ENCODE peak calls at places on chromosomes 16 and 17, in seven cellular contexts. J, T, D, Y, I, B and N are unnamed samples.

GRCh38 chr16:49452108-49452507 is 78.5 kb downstream of the C16orf78 start:
- DNase-seq in D (no peak), B (peak), J (no peak), Y (no peak), I (no peak), T (no peak), N (no peak)

GRCh38 chr17:42132941-42133340 is 10.3 kb downstream of the HSPB9 start:
- DNase-seq in D (no peak), B (no peak), Y (no peak), T (no peak), J (peak), I (peak), N (peak)

GRCh38 chr17:29169806-29170591 is 10.2 kb downstream of the MYO18A start:
- DNase-seq in I (no peak), Y (peak), B (no peak), T (no peak), D (no peak), J (no peak), N (no peak)

GRCh38 chr16:58346831-58347371 is 45.4 kb upstream of the GINS3 start:
- DNase-seq in T (no peak), Y (no peak), B (no peak), D (no peak), I (no peak), J (no peak), N (no peak)

GRCh38 chr17:6067060-6067459 is 3.1 kb upstream of the WSCD1 start:
- DNase-seq in J (no peak), D (no peak), T (no peak), B (peak), I (no peak), Y (no peak), N (no peak)

GRCh38 chr17:59425085-59425901 is 93.8 kb downstream of the YPEL2 start:
- DNase-seq in B (no peak), T (no peak), I (peak), D (peak), J (peak), Y (no peak), N (no peak)

GRCh38 chr17:50564916-50565315 is 4.4 kb downstream of the CACNA1G start:
- DNase-seq in T (no peak), D (peak), J (peak), Y (no peak), I (peak), B (no peak), N (no peak)

GRCh38 chr17:67751101-67752074 is 33.7 kb downstream of the NOL11 start:
- DNase-seq in D (no peak), T (no peak), Y (no peak), B (no peak), I (no peak), J (no peak), N (peak)

GRCh38 chr16:52068447-52069074 is 478.4 kb downstream of the TOX3 start:
- DNase-seq in D (no peak), I (no peak), Y (no peak), T (no peak), B (no peak), J (peak), N (peak)

GRCh38 chr17:80919331-80920284 is 72.0 kb upstream of the CHMP6 start:
- DNase-seq in Y (no peak), T (no peak), B (peak), I (peak), D (peak), J (no peak), N (no peak)

GRCh38 chr17:5241861-5242671 is 7.4 kb upstream of the SCIMP start:
- DNase-seq in B (peak), T (no peak), D (no peak), Y (no peak), I (peak), J (peak), N (no peak)

GRCh38 chr16:77353587-77354263 is 81.1 kb downstream of the ADAMTS18 start:
- DNase-seq in J (no peak), B (no peak), I (no peak), D (no peak), T (no peak), Y (no peak), N (no peak)

GRCh38 chr17:73198930-73199260 is 6.0 kb downstream of the COG1 start:
- DNase-seq in I (no peak), Y (no peak), B (no peak), D (no peak), J (no peak), T (no peak), N (no peak)

GRCh38 chr16:56262148-56262878 is 71.0 kb downstream of the GNAO1 start:
- DNase-seq in B (peak), T (no peak), Y (peak), I (no peak), D (no peak), J (peak), N (no peak)

GRCh38 chr17:18925187-18925586 is 26.8 kb upstream of the SLC5A10 start:
- DNase-seq in Y (no peak), I (no peak), T (no peak), B (no peak), D (no peak), J (no peak), N (no peak)

GRCh38 chr16:70803354-70803753 is 2.4 kb upstream of the VAC14 start:
- DNase-seq in Y (no peak), T (no peak), J (no peak), I (no peak), B (no peak), D (no peak), N (no peak)

GRCh38 chr17:29514792-29515191 is 52.0 kb downstream of the ABHD15 start:
- DNase-seq in I (no peak), B (no peak), Y (no peak), T (no peak), D (no peak), J (no peak), N (no peak)

GRCh38 chr16:28589069-28589468 is 7.8 kb downstream of the SULT1A2 start:
- DNase-seq in T (no peak), J (no peak), Y (no peak), D (no peak), I (no peak), B (no peak), N (no peak)

GRCh38 chr17:76072149-76072858 is at the start of gene SRP68:
- DNase-seq in T (peak), D (peak), Y (peak), B (peak), J (peak), I (peak), N (peak)
- TF ChIP-seq POLR2A in T (peak), D (peak), Y (peak), B (no peak), J (peak), I (peak), N (peak)

GRCh38 chr17:66634193-66634592 is 200.7 kb upstream of the CACNG5 start:
- DNase-seq in Y (no peak), B (no peak), D (no peak), T (no peak), I (no peak), J (no peak), N (no peak)

GRCh38 chr17:66630828-66631472 is 204.0 kb upstream of the CACNG5 start:
- DNase-seq in B (no peak), I (no peak), Y (no peak), D (no peak), T (no peak), J (no peak), N (no peak)

GRCh38 chr17:66633322-66633965 is 201.5 kb upstream of the CACNG5 start:
- DNase-seq in B (no peak), D (no peak), I (no peak), T (no peak), J (no peak), Y (no peak), N (no peak)

GRCh38 chr17:66630379-66630778 is 204.5 kb upstream of the CACNG5 start:
- DNase-seq in I (no peak), T (no peak), B (no peak), J (no peak), Y (no peak), D (no peak), N (no peak)

DNA sequence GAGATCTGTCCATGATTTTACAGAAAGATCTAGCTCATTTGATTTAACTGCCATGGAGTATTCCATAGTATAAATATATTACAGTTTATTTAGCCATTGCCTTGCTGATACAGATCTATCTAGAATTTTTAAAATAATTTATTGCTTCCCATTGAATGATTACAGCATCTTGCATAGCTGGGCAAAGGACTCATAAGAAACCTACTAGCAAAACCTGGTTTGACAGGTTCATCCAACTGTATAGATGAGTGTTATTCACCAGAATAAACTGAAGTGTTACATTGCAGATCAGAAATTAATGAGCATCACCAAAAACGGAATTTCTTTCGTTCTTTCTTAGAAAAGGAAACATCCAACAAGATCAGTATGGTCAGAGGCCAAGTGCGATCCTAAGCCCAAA is 202.2 kb upstream of the CACNG5 start:
- DNase-seq in Y (no peak), B (no peak), I (no peak), D (no peak), J (no peak), T (no peak), N (no peak)
- H3K27ac ChIP-seq in Y (no peak), B (no peak), I (no peak), D (no peak), J (no peak), T (no peak), N (no peak)

GRCh38 chr16:31193874-31194273 is 8.7 kb downstream of the PYCARD start:
- DNase-seq in B (no peak), J (no peak), T (no peak), D (no peak), I (no peak), Y (no peak), N (no peak)

GRCh38 chr16:31194898-31195297 is 7.7 kb downstream of the PYCARD start:
- DNase-seq in T (no peak), I (no peak), Y (no peak), D (no peak), J (no peak), B (peak), N (no peak)

GRCh38 chr16:31199430-31200041 is 3.0 kb downstream of the PYCARD start:
- DNase-seq in T (no peak), J (no peak), D (no peak), I (no peak), Y (no peak), B (peak), N (no peak)

GRCh38 chr16:31198207-31198882 is 4.2 kb downstream of the PYCARD start:
- DNase-seq in J (no peak), I (no peak), T (no peak), Y (no peak), B (peak), D (no peak), N (no peak)

GRCh38 chr16:31196324-31197088 is 6.1 kb downstream of the PYCARD start:
- DNase-seq in B (peak), I (no peak), J (no peak), Y (no peak), D (no peak), T (no peak), N (no peak)
- TF ChIP-seq POLR2A in B (no peak), I (no peak), J (no peak), Y (peak), D (no peak), T (no peak), N (no peak)

DNA sequence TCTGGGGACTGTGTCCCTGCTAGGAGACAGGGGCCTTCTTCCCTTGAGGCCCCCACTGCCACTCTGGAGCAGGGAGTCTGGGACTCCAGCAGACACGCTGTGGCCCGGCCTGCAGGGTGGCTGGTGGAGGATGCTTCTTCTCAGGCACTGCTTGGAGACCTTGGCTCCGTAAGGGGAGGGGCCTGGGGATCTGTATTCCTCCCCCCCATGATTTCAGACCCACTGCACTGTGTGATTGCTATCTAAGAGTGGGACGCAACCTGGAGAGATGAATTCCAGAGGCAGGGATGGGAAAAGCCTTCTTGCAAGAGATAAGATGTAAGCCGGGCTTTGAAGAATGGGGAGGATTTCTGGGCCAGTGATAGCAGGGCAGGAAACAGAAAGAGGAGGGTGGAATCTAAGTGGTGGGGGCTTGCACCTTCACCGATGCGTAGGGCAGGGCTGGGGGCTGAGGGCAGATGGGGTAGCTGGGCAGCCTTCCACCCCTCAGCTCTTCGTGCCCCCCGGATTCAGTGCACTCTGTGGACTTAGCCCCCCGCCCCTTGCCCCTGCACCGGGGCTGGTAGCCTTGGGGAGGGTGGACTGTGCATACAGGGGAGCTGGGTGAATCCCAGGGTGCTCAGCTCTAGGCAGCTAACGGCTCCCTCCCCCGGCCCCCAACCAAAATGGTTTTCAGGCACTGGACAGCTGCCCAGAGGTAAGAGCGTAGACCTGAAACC is 5.2 kb upstream of the GSE1 start:
- DNase-seq in J (no peak), T (no peak), I (no peak), B (no peak), Y (no peak), D (no peak), N (no peak)
- H3K27ac ChIP-seq in J (peak), T (no peak), I (no peak), B (peak), Y (peak), D (no peak), N (no peak)

GRCh38 chr16:86480444-86480843 is 29.9 kb upstream of the FOXF1 start:
- DNase-seq in D (no peak), T (no peak), Y (no peak), J (no peak), B (no peak), I (no peak), N (no peak)

GRCh38 chr16:86490859-86491642 is 19.3 kb upstream of the FOXF1 start:
- DNase-seq in J (no peak), Y (no peak), B (no peak), T (no peak), I (no peak), D (no peak), N (no peak)

GRCh38 chr16:86481607-86482006 is 28.7 kb upstream of the FOXF1 start:
- DNase-seq in D (no peak), B (no peak), T (no peak), Y (no peak), J (no peak), I (no peak), N (no peak)

GRCh38 chr16:86484240-86484639 is 26.1 kb upstream of the FOXF1 start:
- DNase-seq in I (no peak), Y (no peak), J (no peak), D (no peak), T (peak), B (no peak), N (no peak)

DNA sequence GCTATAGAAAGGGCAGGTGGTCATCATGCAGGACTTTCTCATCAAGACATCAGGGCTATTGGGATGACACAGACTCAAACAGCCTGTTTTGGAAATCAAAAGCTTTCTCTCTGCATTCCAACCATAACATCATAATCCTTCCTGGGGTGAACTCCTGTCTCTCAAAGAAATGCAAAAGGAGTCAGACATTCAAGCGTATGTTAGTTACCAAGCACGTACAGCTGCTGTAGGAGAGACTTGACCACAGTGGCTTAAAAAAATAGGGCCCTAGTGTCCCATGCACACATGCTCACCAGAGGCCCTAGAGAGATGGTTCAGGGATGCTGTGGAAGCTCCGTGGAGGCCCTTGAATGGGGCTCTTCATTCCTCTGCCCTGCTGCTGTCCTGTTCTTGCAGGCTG is 24.6 kb upstream of the FOXF1 start:
- DNase-seq in D (no peak), I (no peak), B (no peak), T (no peak), J (no peak), Y (no peak), N (no peak)
- TF ChIP-seq POLR2A in D (no peak), I (no peak), B (no peak), T (no peak), J (no peak), Y (no peak), N (no peak)

GRCh38 chr17:8140058-8140412 is 12.2 kb downstream of the PER1 start:
- DNase-seq in Y (no peak), D (no peak), J (no peak), I (no peak), B (peak), T (no peak), N (peak)
- H3K27ac ChIP-seq in Y (no peak), D (peak), J (peak), I (peak), B (peak), T (peak), N (no peak)

GRCh38 chr17:17698869-17699351 is 17.7 kb downstream of the RAI1 start:
- DNase-seq in B (no peak), Y (no peak), I (no peak), T (no peak), J (no peak), D (peak), N (peak)

GRCh38 chr17:17694229-17695081 is 13.2 kb downstream of the RAI1 start:
- DNase-seq in I (peak), T (no peak), D (peak), B (peak), J (peak), Y (peak), N (peak)

GRCh38 chr17:17696075-17696474 is 14.8 kb downstream of the RAI1 start:
- DNase-seq in B (no peak), D (no peak), Y (no peak), T (no peak), I (no peak), J (no peak), N (no peak)

GRCh38 chr17:17698371-17698770 is 17.1 kb downstream of the RAI1 start:
- DNase-seq in I (no peak), Y (no peak), B (no peak), D (no peak), T (no peak), J (no peak), N (no peak)

DNA sequence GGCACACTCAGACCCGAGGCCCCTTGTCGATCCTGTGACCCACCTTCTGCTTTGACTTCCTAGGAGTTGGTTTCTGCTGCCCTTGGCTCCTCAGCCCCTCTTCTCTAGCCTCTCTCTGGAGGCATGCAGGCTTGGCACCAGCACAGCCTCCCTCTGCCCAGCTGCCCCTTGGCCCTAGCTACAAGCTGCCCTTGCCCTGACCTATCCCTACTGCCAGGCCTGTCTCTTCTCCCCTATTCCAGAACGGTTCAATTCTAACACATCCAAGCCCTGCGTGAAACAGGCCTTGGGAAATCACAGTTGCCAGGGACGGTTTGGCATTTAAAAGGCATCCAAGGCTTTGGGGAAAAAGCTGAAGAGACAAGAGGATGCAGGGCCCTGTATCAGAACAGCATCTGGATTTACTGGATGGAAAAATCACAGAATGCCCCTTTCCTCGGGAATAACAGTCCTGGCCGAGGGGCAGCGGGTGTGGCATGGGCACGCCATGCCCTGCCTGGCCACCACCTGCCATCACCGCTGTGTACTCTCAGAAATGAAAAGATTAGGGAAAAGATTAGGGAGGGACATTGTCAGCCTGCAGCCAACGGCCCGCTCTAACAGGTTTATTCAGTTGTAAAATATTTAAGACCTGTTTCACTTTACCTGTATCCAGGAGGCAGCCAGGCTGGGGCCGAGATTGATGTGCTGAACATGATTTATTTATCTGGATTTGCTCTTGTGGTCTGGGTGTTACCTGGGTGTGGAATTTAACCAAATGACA is 15.8 kb downstream of the RAI1 start:
- DNase-seq in I (peak), T (no peak), J (no peak), Y (no peak), B (no peak), D (no peak), N (no peak)
- TF ChIP-seq POLR2A in I (no peak), T (no peak), J (no peak), Y (no peak), B (no peak), D (no peak), N (no peak)

GRCh38 chr17:39455919-39456318 is 4.9 kb upstream of the MED1 start:
- DNase-seq in B (no peak), T (no peak), J (no peak), D (no peak), I (no peak), Y (no peak), N (no peak)

GRCh38 chr17:39450847-39451581 is at the start of gene MED1:
- DNase-seq in J (peak), B (peak), D (peak), T (peak), I (peak), Y (peak), N (peak)

DNA sequence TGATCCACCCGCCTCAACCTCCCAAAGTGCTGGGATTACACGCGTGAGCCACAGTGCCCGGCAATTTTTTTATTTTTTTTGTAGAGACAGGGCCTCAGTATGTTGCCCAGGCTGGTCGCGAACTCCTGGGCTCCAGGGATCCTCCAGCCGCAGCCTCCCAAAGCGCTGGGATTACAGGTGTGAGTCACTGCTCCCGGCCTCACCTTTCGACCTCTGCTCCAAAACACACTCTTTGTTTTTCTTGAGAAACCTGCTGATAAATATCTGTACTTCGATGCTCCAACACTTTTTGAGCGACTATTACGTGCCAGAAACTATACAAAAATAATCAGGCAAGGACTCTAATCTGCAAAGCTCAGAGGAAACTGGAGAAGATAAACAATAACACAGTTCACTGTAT is 1.0 kb downstream of the MED1 start:
- DNase-seq in Y (no peak), T (no peak), I (no peak), B (no peak), J (no peak), D (no peak), N (no peak)
- H3K27ac ChIP-seq in Y (peak), T (peak), I (no peak), B (no peak), J (no peak), D (no peak), N (no peak)